ENCODE peak calls at places on chromosome 6, in nine cellular contexts. One of them, this sample, is unnamed.

GRCh38 chr6:31113861-31114539 is 600 bp upstream of the PSORS1C1 start:
- DNase-seq in DMS 273 treated with DMSO at 0.1 percent for 48 hours: no peak
- DNase-seq in T-helper 9 cell: no peak
- DNase-seq in activated T-helper 1 cell treated with anti-CD3 and anti-CD28 coated beads, Interleukin-12 subunit alpha, Interleukin-12 subunit beta, Interleukin-2, Interleukin-4 antibody, amounts not matched to agents 30 ng/mL and 10 ng/mL and 1 ng/mL, durations not matched to agents 14 hours and 24 hours and 36 hours: no peak
- DNase-seq in activated gamma-delta T cell treated with Interleukin-2 at 50 U/mL for 16 hours: no peak
- DNase-seq in activated CD4-positive, alpha-beta T cell treated with anti-CD3 and anti-CD28 coated beads, Interleukin-2, amount 50 U/mL, for 48 hours: no peak
- DNase-seq in A172: peak; percentile 63
- DNase-seq in bronchial epithelial cell: no peak
- DNase-seq in stimulated activated CD8-positive, alpha-beta memory T cell treated with anti-CD3 and anti-CD28 coated beads, Interleukin-12 subunit alpha, Interleukin-12 subunit beta, amount 100 ng/mL, for 4 hours: no peak
- DNase-seq in this sample: no peak

GRCh38 chr6:26045046-26045938 is 41.9 kb upstream of the HFE start:
- DNase-seq in DMS 273 treated with DMSO at 0.1 percent for 48 hours: no peak
- DNase-seq in T-helper 9 cell: peak; percentile 57
- DNase-seq in activated T-helper 1 cell treated with anti-CD3 and anti-CD28 coated beads, Interleukin-12 subunit alpha, Interleukin-12 subunit beta, Interleukin-2, Interleukin-4 antibody, amounts not matched to agents 30 ng/mL and 10 ng/mL and 1 ng/mL, durations not matched to agents 14 hours and 24 hours and 36 hours: peak; percentile 82
- DNase-seq in activated gamma-delta T cell treated with Interleukin-2 at 50 U/mL for 16 hours: peak; percentile 80
- DNase-seq in activated CD4-positive, alpha-beta T cell treated with anti-CD3 and anti-CD28 coated beads, Interleukin-2, amount 50 U/mL, for 48 hours: peak; percentile 76
- DNase-seq in A172: peak; percentile 85
- DNase-seq in bronchial epithelial cell: peak; percentile 90
- DNase-seq in stimulated activated CD8-positive, alpha-beta memory T cell treated with anti-CD3 and anti-CD28 coated beads, Interleukin-12 subunit alpha, Interleukin-12 subunit beta, amount 100 ng/mL, for 4 hours: no peak
- DNase-seq in this sample: peak; percentile 93

GRCh38 chr6:157539421-157539822 is 158.4 kb downstream of the ZDHHC14 start:
- DNase-seq in DMS 273 treated with DMSO at 0.1 percent for 48 hours: no peak
- DNase-seq in T-helper 9 cell: no peak
- DNase-seq in activated T-helper 1 cell treated with anti-CD3 and anti-CD28 coated beads, Interleukin-12 subunit alpha, Interleukin-12 subunit beta, Interleukin-2, Interleukin-4 antibody, amounts not matched to agents 30 ng/mL and 10 ng/mL and 1 ng/mL, durations not matched to agents 14 hours and 24 hours and 36 hours: no peak
- DNase-seq in activated gamma-delta T cell treated with Interleukin-2 at 50 U/mL for 16 hours: no peak
- DNase-seq in activated CD4-positive, alpha-beta T cell treated with anti-CD3 and anti-CD28 coated beads, Interleukin-2, amount 50 U/mL, for 48 hours: no peak
- DNase-seq in A172: no peak
- DNase-seq in bronchial epithelial cell: no peak
- DNase-seq in stimulated activated CD8-positive, alpha-beta memory T cell treated with anti-CD3 and anti-CD28 coated beads, Interleukin-12 subunit alpha, Interleukin-12 subunit beta, amount 100 ng/mL, for 4 hours: no peak
- DNase-seq in this sample: peak; percentile 38

GRCh38 chr6:160088069-160088773 is 33.4 kb upstream of the SLC22A1 start:
- DNase-seq in DMS 273 treated with DMSO at 0.1 percent for 48 hours: no peak
- DNase-seq in T-helper 9 cell: no peak
- DNase-seq in activated T-helper 1 cell treated with anti-CD3 and anti-CD28 coated beads, Interleukin-12 subunit alpha, Interleukin-12 subunit beta, Interleukin-2, Interleukin-4 antibody, amounts not matched to agents 30 ng/mL and 10 ng/mL and 1 ng/mL, durations not matched to agents 14 hours and 24 hours and 36 hours: no peak
- DNase-seq in activated gamma-delta T cell treated with Interleukin-2 at 50 U/mL for 16 hours: no peak
- DNase-seq in activated CD4-positive, alpha-beta T cell treated with anti-CD3 and anti-CD28 coated beads, Interleukin-2, amount 50 U/mL, for 48 hours: no peak
- DNase-seq in A172: peak; percentile 61
- DNase-seq in bronchial epithelial cell: peak; percentile 72
- DNase-seq in stimulated activated CD8-positive, alpha-beta memory T cell treated with anti-CD3 and anti-CD28 coated beads, Interleukin-12 subunit alpha, Interleukin-12 subunit beta, amount 100 ng/mL, for 4 hours: no peak
- DNase-seq in this sample: peak; percentile 27

GRCh38 chr6:217048-217659 is 75.1 kb upstream of the DUSP22 start:
- DNase-seq in DMS 273 treated with DMSO at 0.1 percent for 48 hours: no peak
- DNase-seq in T-helper 9 cell: no peak
- DNase-seq in activated T-helper 1 cell treated with anti-CD3 and anti-CD28 coated beads, Interleukin-12 subunit alpha, Interleukin-12 subunit beta, Interleukin-2, Interleukin-4 antibody, amounts not matched to agents 30 ng/mL and 10 ng/mL and 1 ng/mL, durations not matched to agents 14 hours and 24 hours and 36 hours: no peak
- DNase-seq in activated gamma-delta T cell treated with Interleukin-2 at 50 U/mL for 16 hours: peak; percentile 13
- DNase-seq in activated CD4-positive, alpha-beta T cell treated with anti-CD3 and anti-CD28 coated beads, Interleukin-2, amount 50 U/mL, for 48 hours: peak; percentile 63
- DNase-seq in A172: no peak
- DNase-seq in bronchial epithelial cell: no peak
- DNase-seq in stimulated activated CD8-positive, alpha-beta memory T cell treated with anti-CD3 and anti-CD28 coated beads, Interleukin-12 subunit alpha, Interleukin-12 subunit beta, amount 100 ng/mL, for 4 hours: no peak
- DNase-seq in this sample: no peak

GRCh38 chr6:132919476-132919875 is 105.1 kb downstream of the RPS12 start:
- DNase-seq in DMS 273 treated with DMSO at 0.1 percent for 48 hours: no peak
- DNase-seq in T-helper 9 cell: no peak
- DNase-seq in activated T-helper 1 cell treated with anti-CD3 and anti-CD28 coated beads, Interleukin-12 subunit alpha, Interleukin-12 subunit beta, Interleukin-2, Interleukin-4 antibody, amounts not matched to agents 30 ng/mL and 10 ng/mL and 1 ng/mL, durations not matched to agents 14 hours and 24 hours and 36 hours: no peak
- DNase-seq in activated gamma-delta T cell treated with Interleukin-2 at 50 U/mL for 16 hours: no peak
- DNase-seq in activated CD4-positive, alpha-beta T cell treated with anti-CD3 and anti-CD28 coated beads, Interleukin-2, amount 50 U/mL, for 48 hours: no peak
- DNase-seq in A172: no peak
- DNase-seq in bronchial epithelial cell: peak; percentile 67
- DNase-seq in stimulated activated CD8-positive, alpha-beta memory T cell treated with anti-CD3 and anti-CD28 coated beads, Interleukin-12 subunit alpha, Interleukin-12 subunit beta, amount 100 ng/mL, for 4 hours: no peak
- DNase-seq in this sample: no peak

GRCh38 chr6:154508573-154509375 is 1.7 kb downstream of the CNKSR3 start:
- DNase-seq in DMS 273 treated with DMSO at 0.1 percent for 48 hours: no peak
- DNase-seq in T-helper 9 cell: no peak
- DNase-seq in activated T-helper 1 cell treated with anti-CD3 and anti-CD28 coated beads, Interleukin-12 subunit alpha, Interleukin-12 subunit beta, Interleukin-2, Interleukin-4 antibody, amounts not matched to agents 30 ng/mL and 10 ng/mL and 1 ng/mL, durations not matched to agents 14 hours and 24 hours and 36 hours: no peak
- DNase-seq in activated gamma-delta T cell treated with Interleukin-2 at 50 U/mL for 16 hours: no peak
- DNase-seq in activated CD4-positive, alpha-beta T cell treated with anti-CD3 and anti-CD28 coated beads, Interleukin-2, amount 50 U/mL, for 48 hours: no peak
- DNase-seq in A172: peak; percentile 27
- DNase-seq in bronchial epithelial cell: peak; percentile 72
- DNase-seq in stimulated activated CD8-positive, alpha-beta memory T cell treated with anti-CD3 and anti-CD28 coated beads, Interleukin-12 subunit alpha, Interleukin-12 subunit beta, amount 100 ng/mL, for 4 hours: no peak
- DNase-seq in this sample: peak; percentile 15

GRCh38 chr6:134145786-134146185 is 93.4 kb upstream of the SLC2A12 start:
- DNase-seq in DMS 273 treated with DMSO at 0.1 percent for 48 hours: no peak
- DNase-seq in T-helper 9 cell: no peak
- DNase-seq in activated T-helper 1 cell treated with anti-CD3 and anti-CD28 coated beads, Interleukin-12 subunit alpha, Interleukin-12 subunit beta, Interleukin-2, Interleukin-4 antibody, amounts not matched to agents 30 ng/mL and 10 ng/mL and 1 ng/mL, durations not matched to agents 14 hours and 24 hours and 36 hours: no peak
- DNase-seq in activated gamma-delta T cell treated with Interleukin-2 at 50 U/mL for 16 hours: no peak
- DNase-seq in activated CD4-positive, alpha-beta T cell treated with anti-CD3 and anti-CD28 coated beads, Interleukin-2, amount 50 U/mL, for 48 hours: no peak
- DNase-seq in A172: no peak
- DNase-seq in bronchial epithelial cell: no peak
- DNase-seq in stimulated activated CD8-positive, alpha-beta memory T cell treated with anti-CD3 and anti-CD28 coated beads, Interleukin-12 subunit alpha, Interleukin-12 subunit beta, amount 100 ng/mL, for 4 hours: no peak
- DNase-seq in this sample: peak; percentile 48

GRCh38 chr6:100618349-100618671 is 153.6 kb upstream of the SIM1 start:
- DNase-seq in DMS 273 treated with DMSO at 0.1 percent for 48 hours: no peak
- DNase-seq in T-helper 9 cell: no peak
- DNase-seq in activated T-helper 1 cell treated with anti-CD3 and anti-CD28 coated beads, Interleukin-12 subunit alpha, Interleukin-12 subunit beta, Interleukin-2, Interleukin-4 antibody, amounts not matched to agents 30 ng/mL and 10 ng/mL and 1 ng/mL, durations not matched to agents 14 hours and 24 hours and 36 hours: no peak
- DNase-seq in activated gamma-delta T cell treated with Interleukin-2 at 50 U/mL for 16 hours: no peak
- DNase-seq in activated CD4-positive, alpha-beta T cell treated with anti-CD3 and anti-CD28 coated beads, Interleukin-2, amount 50 U/mL, for 48 hours: no peak
- DNase-seq in A172: no peak
- DNase-seq in bronchial epithelial cell: no peak
- DNase-seq in stimulated activated CD8-positive, alpha-beta memory T cell treated with anti-CD3 and anti-CD28 coated beads, Interleukin-12 subunit alpha, Interleukin-12 subunit beta, amount 100 ng/mL, for 4 hours: no peak
- DNase-seq in this sample: no peak

GRCh38 chr6:159535629-159536028 is 157.4 kb downstream of the SOD2 start:
- DNase-seq in DMS 273 treated with DMSO at 0.1 percent for 48 hours: no peak
- DNase-seq in T-helper 9 cell: no peak
- DNase-seq in activated T-helper 1 cell treated with anti-CD3 and anti-CD28 coated beads, Interleukin-12 subunit alpha, Interleukin-12 subunit beta, Interleukin-2, Interleukin-4 antibody, amounts not matched to agents 30 ng/mL and 10 ng/mL and 1 ng/mL, durations not matched to agents 14 hours and 24 hours and 36 hours: no peak
- DNase-seq in activated gamma-delta T cell treated with Interleukin-2 at 50 U/mL for 16 hours: no peak
- DNase-seq in activated CD4-positive, alpha-beta T cell treated with anti-CD3 and anti-CD28 coated beads, Interleukin-2, amount 50 U/mL, for 48 hours: no peak
- DNase-seq in A172: no peak
- DNase-seq in bronchial epithelial cell: no peak
- DNase-seq in stimulated activated CD8-positive, alpha-beta memory T cell treated with anti-CD3 and anti-CD28 coated beads, Interleukin-12 subunit alpha, Interleukin-12 subunit beta, amount 100 ng/mL, for 4 hours: no peak
- DNase-seq in this sample: no peak

GRCh38 chr6:79040083-79040482 is 38.0 kb downstream of the PHIP start:
- DNase-seq in DMS 273 treated with DMSO at 0.1 percent for 48 hours: no peak
- DNase-seq in T-helper 9 cell: no peak
- DNase-seq in activated T-helper 1 cell treated with anti-CD3 and anti-CD28 coated beads, Interleukin-12 subunit alpha, Interleukin-12 subunit beta, Interleukin-2, Interleukin-4 antibody, amounts not matched to agents 30 ng/mL and 10 ng/mL and 1 ng/mL, durations not matched to agents 14 hours and 24 hours and 36 hours: no peak
- DNase-seq in activated gamma-delta T cell treated with Interleukin-2 at 50 U/mL for 16 hours: no peak
- DNase-seq in activated CD4-positive, alpha-beta T cell treated with anti-CD3 and anti-CD28 coated beads, Interleukin-2, amount 50 U/mL, for 48 hours: peak; percentile 6
- DNase-seq in A172: no peak
- DNase-seq in bronchial epithelial cell: no peak
- DNase-seq in stimulated activated CD8-positive, alpha-beta memory T cell treated with anti-CD3 and anti-CD28 coated beads, Interleukin-12 subunit alpha, Interleukin-12 subunit beta, amount 100 ng/mL, for 4 hours: no peak
- DNase-seq in this sample: no peak

GRCh38 chr6:166542580-166542912 is 43.9 kb downstream of the RAMACL start:
- DNase-seq in DMS 273 treated with DMSO at 0.1 percent for 48 hours: no peak
- DNase-seq in T-helper 9 cell: no peak
- DNase-seq in activated T-helper 1 cell treated with anti-CD3 and anti-CD28 coated beads, Interleukin-12 subunit alpha, Interleukin-12 subunit beta, Interleukin-2, Interleukin-4 antibody, amounts not matched to agents 30 ng/mL and 10 ng/mL and 1 ng/mL, durations not matched to agents 14 hours and 24 hours and 36 hours: no peak
- DNase-seq in activated gamma-delta T cell treated with Interleukin-2 at 50 U/mL for 16 hours: no peak
- DNase-seq in activated CD4-positive, alpha-beta T cell treated with anti-CD3 and anti-CD28 coated beads, Interleukin-2, amount 50 U/mL, for 48 hours: no peak
- DNase-seq in A172: peak; percentile 90
- DNase-seq in bronchial epithelial cell: peak; percentile 38
- DNase-seq in stimulated activated CD8-positive, alpha-beta memory T cell treated with anti-CD3 and anti-CD28 coated beads, Interleukin-12 subunit alpha, Interleukin-12 subunit beta, amount 100 ng/mL, for 4 hours: no peak
- DNase-seq in this sample: no peak

GRCh38 chr6:142926494-142927273 is 18.3 kb downstream of the HIVEP2 start:
- DNase-seq in DMS 273 treated with DMSO at 0.1 percent for 48 hours: no peak
- DNase-seq in T-helper 9 cell: peak; percentile 60
- DNase-seq in activated T-helper 1 cell treated with anti-CD3 and anti-CD28 coated beads, Interleukin-12 subunit alpha, Interleukin-12 subunit beta, Interleukin-2, Interleukin-4 antibody, amounts not matched to agents 30 ng/mL and 10 ng/mL and 1 ng/mL, durations not matched to agents 14 hours and 24 hours and 36 hours: peak; percentile 76
- DNase-seq in activated gamma-delta T cell treated with Interleukin-2 at 50 U/mL for 16 hours: peak; percentile 78
- DNase-seq in activated CD4-positive, alpha-beta T cell treated with anti-CD3 and anti-CD28 coated beads, Interleukin-2, amount 50 U/mL, for 48 hours: peak; percentile 74
- DNase-seq in A172: peak; percentile 61
- DNase-seq in bronchial epithelial cell: peak; percentile 43
- DNase-seq in stimulated activated CD8-positive, alpha-beta memory T cell treated with anti-CD3 and anti-CD28 coated beads, Interleukin-12 subunit alpha, Interleukin-12 subunit beta, amount 100 ng/mL, for 4 hours: peak; percentile 51
- DNase-seq in this sample: peak; percentile 35

GRCh38 chr6:51930602-51931001 is 156.8 kb downstream of the PKHD1 start:
- DNase-seq in DMS 273 treated with DMSO at 0.1 percent for 48 hours: no peak
- DNase-seq in T-helper 9 cell: no peak
- DNase-seq in activated T-helper 1 cell treated with anti-CD3 and anti-CD28 coated beads, Interleukin-12 subunit alpha, Interleukin-12 subunit beta, Interleukin-2, Interleukin-4 antibody, amounts not matched to agents 30 ng/mL and 10 ng/mL and 1 ng/mL, durations not matched to agents 14 hours and 24 hours and 36 hours: no peak
- DNase-seq in activated gamma-delta T cell treated with Interleukin-2 at 50 U/mL for 16 hours: no peak
- DNase-seq in activated CD4-positive, alpha-beta T cell treated with anti-CD3 and anti-CD28 coated beads, Interleukin-2, amount 50 U/mL, for 48 hours: no peak
- DNase-seq in A172: no peak
- DNase-seq in bronchial epithelial cell: no peak
- DNase-seq in stimulated activated CD8-positive, alpha-beta memory T cell treated with anti-CD3 and anti-CD28 coated beads, Interleukin-12 subunit alpha, Interleukin-12 subunit beta, amount 100 ng/mL, for 4 hours: no peak
- DNase-seq in this sample: no peak

GRCh38 chr6:10205892-10206291 is 209.0 kb downstream of the TFAP2A start:
- DNase-seq in DMS 273 treated with DMSO at 0.1 percent for 48 hours: no peak
- DNase-seq in T-helper 9 cell: no peak
- DNase-seq in activated T-helper 1 cell treated with anti-CD3 and anti-CD28 coated beads, Interleukin-12 subunit alpha, Interleukin-12 subunit beta, Interleukin-2, Interleukin-4 antibody, amounts not matched to agents 30 ng/mL and 10 ng/mL and 1 ng/mL, durations not matched to agents 14 hours and 24 hours and 36 hours: no peak
- DNase-seq in activated gamma-delta T cell treated with Interleukin-2 at 50 U/mL for 16 hours: no peak
- DNase-seq in activated CD4-positive, alpha-beta T cell treated with anti-CD3 and anti-CD28 coated beads, Interleukin-2, amount 50 U/mL, for 48 hours: no peak
- DNase-seq in A172: no peak
- DNase-seq in bronchial epithelial cell: peak; percentile 7
- DNase-seq in stimulated activated CD8-positive, alpha-beta memory T cell treated with anti-CD3 and anti-CD28 coated beads, Interleukin-12 subunit alpha, Interleukin-12 subunit beta, amount 100 ng/mL, for 4 hours: no peak
- DNase-seq in this sample: peak; percentile 96

GRCh38 chr6:129264480-129265045 is 381.6 kb downstream of the LAMA2 start:
- DNase-seq in DMS 273 treated with DMSO at 0.1 percent for 48 hours: no peak
- DNase-seq in T-helper 9 cell: no peak
- DNase-seq in activated T-helper 1 cell treated with anti-CD3 and anti-CD28 coated beads, Interleukin-12 subunit alpha, Interleukin-12 subunit beta, Interleukin-2, Interleukin-4 antibody, amounts not matched to agents 30 ng/mL and 10 ng/mL and 1 ng/mL, durations not matched to agents 14 hours and 24 hours and 36 hours: no peak
- DNase-seq in activated gamma-delta T cell treated with Interleukin-2 at 50 U/mL for 16 hours: no peak
- DNase-seq in activated CD4-positive, alpha-beta T cell treated with anti-CD3 and anti-CD28 coated beads, Interleukin-2, amount 50 U/mL, for 48 hours: no peak
- DNase-seq in A172: no peak
- DNase-seq in bronchial epithelial cell: no peak
- DNase-seq in stimulated activated CD8-positive, alpha-beta memory T cell treated with anti-CD3 and anti-CD28 coated beads, Interleukin-12 subunit alpha, Interleukin-12 subunit beta, amount 100 ng/mL, for 4 hours: no peak
- DNase-seq in this sample: no peak

GRCh38 chr6:20332441-20333006 is 69.2 kb upstream of the E2F3 start:
- DNase-seq in DMS 273 treated with DMSO at 0.1 percent for 48 hours: peak; percentile 73
- DNase-seq in T-helper 9 cell: no peak
- DNase-seq in activated T-helper 1 cell treated with anti-CD3 and anti-CD28 coated beads, Interleukin-12 subunit alpha, Interleukin-12 subunit beta, Interleukin-2, Interleukin-4 antibody, amounts not matched to agents 30 ng/mL and 10 ng/mL and 1 ng/mL, durations not matched to agents 14 hours and 24 hours and 36 hours: no peak
- DNase-seq in activated gamma-delta T cell treated with Interleukin-2 at 50 U/mL for 16 hours: no peak
- DNase-seq in activated CD4-positive, alpha-beta T cell treated with anti-CD3 and anti-CD28 coated beads, Interleukin-2, amount 50 U/mL, for 48 hours: no peak
- DNase-seq in A172: no peak
- DNase-seq in bronchial epithelial cell: no peak
- DNase-seq in stimulated activated CD8-positive, alpha-beta memory T cell treated with anti-CD3 and anti-CD28 coated beads, Interleukin-12 subunit alpha, Interleukin-12 subunit beta, amount 100 ng/mL, for 4 hours: no peak
- DNase-seq in this sample: no peak

GRCh38 chr6:134065706-134066105 is 13.3 kb upstream of the SLC2A12 start:
- DNase-seq in DMS 273 treated with DMSO at 0.1 percent for 48 hours: no peak
- DNase-seq in T-helper 9 cell: no peak
- DNase-seq in activated T-helper 1 cell treated with anti-CD3 and anti-CD28 coated beads, Interleukin-12 subunit alpha, Interleukin-12 subunit beta, Interleukin-2, Interleukin-4 antibody, amounts not matched to agents 30 ng/mL and 10 ng/mL and 1 ng/mL, durations not matched to agents 14 hours and 24 hours and 36 hours: no peak
- DNase-seq in activated gamma-delta T cell treated with Interleukin-2 at 50 U/mL for 16 hours: no peak
- DNase-seq in activated CD4-positive, alpha-beta T cell treated with anti-CD3 and anti-CD28 coated beads, Interleukin-2, amount 50 U/mL, for 48 hours: peak; percentile 19
- DNase-seq in A172: peak; percentile 37
- DNase-seq in bronchial epithelial cell: peak; percentile 37
- DNase-seq in stimulated activated CD8-positive, alpha-beta memory T cell treated with anti-CD3 and anti-CD28 coated beads, Interleukin-12 subunit alpha, Interleukin-12 subunit beta, amount 100 ng/mL, for 4 hours: no peak
- DNase-seq in this sample: peak; percentile 28

GRCh38 chr6:138044458-138044857 is 62.8 kb downstream of the PERP start:
- DNase-seq in DMS 273 treated with DMSO at 0.1 percent for 48 hours: no peak
- DNase-seq in T-helper 9 cell: no peak
- DNase-seq in activated T-helper 1 cell treated with anti-CD3 and anti-CD28 coated beads, Interleukin-12 subunit alpha, Interleukin-12 subunit beta, Interleukin-2, Interleukin-4 antibody, amounts not matched to agents 30 ng/mL and 10 ng/mL and 1 ng/mL, durations not matched to agents 14 hours and 24 hours and 36 hours: no peak
- DNase-seq in activated gamma-delta T cell treated with Interleukin-2 at 50 U/mL for 16 hours: no peak
- DNase-seq in activated CD4-positive, alpha-beta T cell treated with anti-CD3 and anti-CD28 coated beads, Interleukin-2, amount 50 U/mL, for 48 hours: no peak
- DNase-seq in A172: peak; percentile 15
- DNase-seq in bronchial epithelial cell: peak; percentile 96
- DNase-seq in stimulated activated CD8-positive, alpha-beta memory T cell treated with anti-CD3 and anti-CD28 coated beads, Interleukin-12 subunit alpha, Interleukin-12 subunit beta, amount 100 ng/mL, for 4 hours: no peak
- DNase-seq in this sample: no peak

GRCh38 chr6:165883851-165884640 is 221.0 kb upstream of the PDE10A start:
- DNase-seq in DMS 273 treated with DMSO at 0.1 percent for 48 hours: no peak
- DNase-seq in T-helper 9 cell: no peak
- DNase-seq in activated T-helper 1 cell treated with anti-CD3 and anti-CD28 coated beads, Interleukin-12 subunit alpha, Interleukin-12 subunit beta, Interleukin-2, Interleukin-4 antibody, amounts not matched to agents 30 ng/mL and 10 ng/mL and 1 ng/mL, durations not matched to agents 14 hours and 24 hours and 36 hours: no peak
- DNase-seq in activated gamma-delta T cell treated with Interleukin-2 at 50 U/mL for 16 hours: no peak
- DNase-seq in activated CD4-positive, alpha-beta T cell treated with anti-CD3 and anti-CD28 coated beads, Interleukin-2, amount 50 U/mL, for 48 hours: no peak
- DNase-seq in A172: peak; percentile 38
- DNase-seq in bronchial epithelial cell: peak; percentile 0
- DNase-seq in stimulated activated CD8-positive, alpha-beta memory T cell treated with anti-CD3 and anti-CD28 coated beads, Interleukin-12 subunit alpha, Interleukin-12 subunit beta, amount 100 ng/mL, for 4 hours: no peak
- DNase-seq in this sample: no peak

GRCh38 chr6:14454467-14454763 is 336.8 kb downstream of the CD83 start:
- DNase-seq in DMS 273 treated with DMSO at 0.1 percent for 48 hours: no peak
- DNase-seq in T-helper 9 cell: no peak
- DNase-seq in activated T-helper 1 cell treated with anti-CD3 and anti-CD28 coated beads, Interleukin-12 subunit alpha, Interleukin-12 subunit beta, Interleukin-2, Interleukin-4 antibody, amounts not matched to agents 30 ng/mL and 10 ng/mL and 1 ng/mL, durations not matched to agents 14 hours and 24 hours and 36 hours: peak; percentile 5
- DNase-seq in activated gamma-delta T cell treated with Interleukin-2 at 50 U/mL for 16 hours: peak; percentile 38
- DNase-seq in activated CD4-positive, alpha-beta T cell treated with anti-CD3 and anti-CD28 coated beads, Interleukin-2, amount 50 U/mL, for 48 hours: peak; percentile 62
- DNase-seq in A172: no peak
- DNase-seq in bronchial epithelial cell: no peak
- DNase-seq in stimulated activated CD8-positive, alpha-beta memory T cell treated with anti-CD3 and anti-CD28 coated beads, Interleukin-12 subunit alpha, Interleukin-12 subunit beta, amount 100 ng/mL, for 4 hours: no peak
- DNase-seq in this sample: no peak

GRCh38 chr6:27539551-27539950 is 66.6 kb upstream of the ZNF184 start:
- DNase-seq in DMS 273 treated with DMSO at 0.1 percent for 48 hours: no peak
- DNase-seq in T-helper 9 cell: no peak
- DNase-seq in activated T-helper 1 cell treated with anti-CD3 and anti-CD28 coated beads, Interleukin-12 subunit alpha, Interleukin-12 subunit beta, Interleukin-2, Interleukin-4 antibody, amounts not matched to agents 30 ng/mL and 10 ng/mL and 1 ng/mL, durations not matched to agents 14 hours and 24 hours and 36 hours: no peak
- DNase-seq in activated gamma-delta T cell treated with Interleukin-2 at 50 U/mL for 16 hours: no peak
- DNase-seq in activated CD4-positive, alpha-beta T cell treated with anti-CD3 and anti-CD28 coated beads, Interleukin-2, amount 50 U/mL, for 48 hours: no peak
- DNase-seq in A172: no peak
- DNase-seq in bronchial epithelial cell: no peak
- DNase-seq in stimulated activated CD8-positive, alpha-beta memory T cell treated with anti-CD3 and anti-CD28 coated beads, Interleukin-12 subunit alpha, Interleukin-12 subunit beta, amount 100 ng/mL, for 4 hours: no peak
- DNase-seq in this sample: no peak